ENCODE peak calls at places on chromosomes 13 and 19, in seven cellular contexts. I is astrocyte of the spinal cord; T is stimulated activated CD4-positive, alpha-beta T cell treated with anti-CD3 and anti-CD28 coated beads, TNF-alpha, amount 100 ng/mL, for 24 hours; D is left lung; B is ELR; G is Calu3; C is stomach. V is an unnamed sample.

GRCh38 chr19:55483681-55484361 is 1.2 kb upstream of the NAT14 start:
- DNase-seq in I (no peak), T (no peak), D (peak), B (no peak), G (no peak), C (no peak), V (no peak)

GRCh38 chr13:22080832-22081231 is 410.0 kb downstream of the FGF9 start:
- DNase-seq in I (no peak), T (no peak), D (no peak), B (no peak), G (no peak), C (no peak), V (no peak)

GRCh38 chr19:6132482-6132881 is 3.0 kb upstream of the ACSBG2 start:
- DNase-seq in I (no peak), T (no peak), D (no peak), B (no peak), G (no peak), C (no peak), V (no peak)

GRCh38 chr19:35264281-35265125 is 4.3 kb upstream of the USF2 start:
- DNase-seq in I (no peak), T (no peak), D (peak), B (no peak), G (no peak), C (peak), V (no peak)

GRCh38 chr19:13093407-13094284 is 9.0 kb downstream of the LYL1 start:
- DNase-seq in I (peak), T (peak), D (peak), B (peak), G (peak), C (peak), V (peak)

GRCh38 chr13:44431150-44431549 is 57.5 kb downstream of the SERP2 start:
- DNase-seq in I (no peak), T (no peak), D (no peak), B (no peak), G (no peak), C (no peak), V (no peak)

GRCh38 chr13:24982333-24982999 is 113.5 kb upstream of the PABPC3 start:
- DNase-seq in I (no peak), T (no peak), D (no peak), B (no peak), G (no peak), C (no peak), V (no peak)

GRCh38 chr13:111380431-111380830 is 60.0 kb downstream of the TEX29 start:
- DNase-seq in I (no peak), T (no peak), D (no peak), B (no peak), G (no peak), C (peak), V (no peak)

GRCh38 chr13:34254366-34254765 is 436.4 kb downstream of the RFC3 start:
- DNase-seq in I (no peak), T (no peak), D (no peak), B (peak), G (no peak), C (no peak), V (no peak)

GRCh38 chr13:45626731-45627374 is 11.3 kb upstream of the ERICH6B start:
- DNase-seq in I (peak), T (no peak), D (no peak), B (peak), G (no peak), C (no peak), V (no peak)

GRCh38 chr13:36685912-36686311 is 12.1 kb downstream of the SERTM1 start:
- DNase-seq in I (peak), T (no peak), D (no peak), B (peak), G (no peak), C (no peak), V (peak)

GRCh38 chr19:18543814-18544475 is 572 bp upstream of the FKBP8 start:
- DNase-seq in I (peak), T (peak), D (peak), B (peak), G (peak), C (peak), V (no peak)

GRCh38 chr13:113850722-113851479 is 13.0 kb downstream of the GAS6 start:
- DNase-seq in I (no peak), T (no peak), D (no peak), B (no peak), G (no peak), C (no peak), V (no peak)

GRCh38 chr13:27359203-27359821 is 65.1 kb upstream of the GTF3A start:
- DNase-seq in I (peak), T (peak), D (no peak), B (peak), G (peak), C (peak), V (peak)

GRCh38 chr13:32830632-32831031 is 185.6 kb upstream of the KL start:
- DNase-seq in I (no peak), T (no peak), D (no peak), B (no peak), G (no peak), C (no peak), V (no peak)

GRCh38 chr13:30847697-30848307 is 58.3 kb upstream of the MEDAG start:
- DNase-seq in I (peak), T (no peak), D (no peak), B (peak), G (no peak), C (no peak), V (peak)

GRCh38 chr19:28665748-28666147 is 547.2 kb downstream of the UQCRFS1 start:
- DNase-seq in I (no peak), T (no peak), D (no peak), B (no peak), G (no peak), C (no peak), V (no peak)

GRCh38 chr13:71285700-71286099 is 581.3 kb downstream of the DACH1 start:
- DNase-seq in I (no peak), T (no peak), D (no peak), B (no peak), G (peak), C (no peak), V (no peak)

GRCh38 chr13:42592915-42593718 is 19.2 kb downstream of the TNFSF11 start:
- DNase-seq in I (no peak), T (no peak), D (no peak), B (no peak), G (no peak), C (no peak), V (no peak)

GRCh38 chr13:108227651-108228272 is 9.6 kb downstream of the ABHD13 start:
- DNase-seq in I (peak), T (no peak), D (no peak), B (peak), G (peak), C (no peak), V (no peak)

GRCh38 chr19:4585556-4585955 is 26.1 kb upstream of the SEMA6B start:
- DNase-seq in I (no peak), T (no peak), D (no peak), B (no peak), G (no peak), C (no peak), V (no peak)

GRCh38 chr13:79480954-79481684 is at the start of gene NDFIP2:
- DNase-seq in I (peak), T (peak), D (peak), B (peak), G (peak), C (peak), V (peak)

GRCh38 chr13:75760182-75760981 is 124.3 kb downstream of the LMO7 start:
- DNase-seq in I (no peak), T (no peak), D (no peak), B (no peak), G (peak), C (peak), V (no peak)

V was measured in T1000.